ENCODE peak calls at places on chromosomes 7 and 10, in five cellular contexts. U is T-helper 1 cell, L is K562, J is T-helper 2 cell, X is neuronal stem cell. M is an unnamed sample.

GRCh38 chr7:92841192-92841591 is 4.8 kb upstream of the CDK6 start:
- DNase-seq in J (no peak), L (no peak), X (no peak), U (no peak), M (no peak)

GRCh38 chr10:71324743-71325142 is 5.7 kb downstream of the SLC29A3 start:
- DNase-seq in J (no peak), L (no peak), X (no peak), U (no peak), M (no peak)

GRCh38 chr7:132666076-132666775 is 90.0 kb upstream of the PLXNA4 start:
- DNase-seq in J (no peak), X (no peak), L (no peak), U (no peak), M (peak; percentile 15)

GRCh38 chr10:4068255-4069028 is 283.4 kb upstream of the KLF6 start:
- DNase-seq in X (no peak), L (no peak), U (no peak), J (no peak), M (no peak)

GRCh38 chr10:71465576-71466252 is 69.0 kb downstream of the CDH23 start:
- DNase-seq in J (no peak), U (no peak), L (no peak), X (no peak), M (no peak)

GRCh38 chr7:137458399-137458798 is 114.9 kb upstream of the PTN start:
- DNase-seq in J (no peak), U (no peak), X (no peak), L (no peak), M (no peak)

GRCh38 chr7:156602283-156602682 is 38.3 kb upstream of the RNF32 start:
- DNase-seq in L (no peak), U (no peak), J (no peak), X (no peak), M (no peak)

GRCh38 chr10:72846225-72846624 is 47.3 kb upstream of the OIT3 start:
- DNase-seq in X (no peak), L (no peak), J (no peak), U (no peak), M (no peak)

GRCh38 chr10:50788951-50789904 is 49.5 kb downstream of the ASAH2B start:
- DNase-seq in J (no peak), X (peak; percentile 33), L (peak; percentile 39), U (no peak), M (peak; percentile 18)

GRCh38 chr7:28360739-28361138 is 51.6 kb upstream of the CREB5 start:
- DNase-seq in U (no peak), L (no peak), J (no peak), X (no peak), M (no peak)

GRCh38 chr10:13371879-13372470 is 23.9 kb upstream of the SEPHS1 start:
- DNase-seq in X (peak; percentile 84), J (peak; percentile 32), U (peak; percentile 46), L (peak; percentile 89), M (peak; percentile 88)

GRCh38 chr7:130149575-130150139 is 55.5 kb downstream of the TMEM209 start:
- DNase-seq in U (no peak), J (no peak), X (no peak), L (no peak), M (no peak)

GRCh38 chr10:128614206-128614605 is 488.0 kb upstream of the MKI67 start:
- DNase-seq in X (no peak), U (no peak), J (no peak), L (no peak), M (no peak)

GRCh38 chr10:110487411-110488123 is 10.1 kb upstream of the DUSP5 start:
- DNase-seq in X (no peak), L (no peak), J (no peak), U (no peak), M (no peak)

GRCh38 chr10:15211464-15211979 is 43.0 kb upstream of the NMT2 start:
- DNase-seq in X (no peak), L (no peak), J (no peak), U (no peak), M (no peak)

GRCh38 chr10:14571866-14572507 is 202.7 kb downstream of the FAM107B start:
- DNase-seq in X (no peak), L (no peak), U (peak; percentile 47), J (peak; percentile 77), M (peak; percentile 37)

GRCh38 chr7:26201261-26202018 is at the start of gene CBX3:
- DNase-seq in U (peak; percentile 81), L (peak; percentile 85), J (peak; percentile 93), X (peak; percentile 94), M (peak; percentile 86)

GRCh38 chr10:24723788-24724380 is at the start of gene ARHGAP21:
- DNase-seq in X (peak; percentile 55), L (peak; percentile 73), U (peak; percentile 37), J (peak; percentile 22), M (peak; percentile 85)

GRCh38 chr10:44811072-44811471 is 100.1 kb upstream of the TMEM72 start:
- DNase-seq in J (no peak), U (no peak), X (no peak), L (no peak), M (no peak)

GRCh38 chr7:38178695-38179344 is 775 bp downstream of the STARD3NL start:
- DNase-seq in X (peak; percentile 12), L (no peak), J (peak; percentile 54), U (no peak), M (no peak)

GRCh38 chr7:154577141-154577540 is 425.8 kb downstream of the PAXIP1 start:
- DNase-seq in L (no peak), X (no peak), J (no peak), U (no peak), M (no peak)

GRCh38 chr10:129742742-129743550 is 221.1 kb downstream of the EBF3 start:
- DNase-seq in X (no peak), L (no peak), U (no peak), J (no peak), M (no peak)

GRCh38 chr10:122407375-122408125 is 33.0 kb downstream of the PLEKHA1 start:
- DNase-seq in J (no peak), U (peak; percentile 29), L (no peak), X (no peak), M (peak; percentile 17)

GRCh38 chr7:143444063-143444782 is 970 bp downstream of the TAS2R60 start:
- DNase-seq in U (no peak), L (no peak), X (no peak), J (no peak), M (no peak)

GRCh38 chr7:75639071-75639892 is 99.5 kb downstream of the HIP1 start:
- DNase-seq in U (peak; percentile 6), X (peak; percentile 86), L (peak; percentile 94), J (peak; percentile 7), M (peak; percentile 68)

GRCh38 chr7:96778263-96778662 is 68.6 kb upstream of the SEM1 start:
- DNase-seq in L (no peak), U (no peak), J (no peak), X (no peak), M (no peak)

GRCh38 chr10:103757531-103758293 is 97.7 kb downstream of the SH3PXD2A start:
- DNase-seq in U (peak; percentile 18), L (no peak), X (no peak), J (peak; percentile 40), M (peak; percentile 85)

GRCh38 chr10:101843032-101843991 is at the start of gene KCNIP2:
- DNase-seq in X (no peak), J (peak; percentile 44), L (peak; percentile 2), U (peak; percentile 64), M (peak; percentile 58)